ENCODE peak calls at places on chromosomes 1 and 21, in nine cellular contexts. Y is osteocyte, H is neural crest cell, N is PC-9, E is hippocampal formation, U is KG1, Z is nucleus accumbens, M is memory B cell, K is C1 segment of cervical spinal cord. O is an unnamed sample.

GRCh38 chr1:109483658-109484518 is at the start of gene ATXN7L2:
- DNase-seq in H (peak), Z (peak), U (peak), E (peak), Y (peak), N (peak), K (peak), M (peak), O (peak)

GRCh38 chr1:40185951-40186864 is 25.0 kb downstream of the RLF start:
- DNase-seq in N (no peak), U (no peak), H (no peak), K (no peak), M (no peak), Z (no peak), Y (no peak), E (no peak), O (no peak)

GRCh38 chr1:101683561-101683960 is 313.2 kb downstream of the OLFM3 start:
- DNase-seq in M (no peak), H (no peak), Z (no peak), N (no peak), K (no peak), E (no peak), Y (no peak), U (no peak), O (no peak)

GRCh38 chr1:96360036-96360795 is 361.4 kb upstream of the PTBP2 start:
- DNase-seq in M (no peak), E (no peak), Z (no peak), H (no peak), K (no peak), N (no peak), U (no peak), Y (no peak), O (no peak)

GRCh38 chr1:115862406-115862805 is 21.5 kb upstream of the NHLH2 start:
- DNase-seq in E (no peak), M (no peak), Z (no peak), K (no peak), U (no peak), N (no peak), H (no peak), Y (no peak), O (no peak)

GRCh38 chr1:91569411-91570104 is 68.9 kb downstream of the CDC7 start:
- DNase-seq in K (no peak), U (no peak), H (no peak), E (no peak), Y (no peak), M (no peak), Z (no peak), N (peak), O (peak)

GRCh38 chr1:27009601-27010197 is 3.0 kb downstream of the TENT5B start:
- DNase-seq in Z (no peak), M (no peak), Y (no peak), U (no peak), E (no peak), K (no peak), H (no peak), N (peak), O (no peak)

GRCh38 chr1:116811321-116811720 is 57.1 kb downstream of the CD2 start:
- DNase-seq in H (no peak), E (no peak), Y (no peak), M (no peak), U (no peak), K (no peak), Z (no peak), N (no peak), O (no peak)

GRCh38 chr1:3377604-3378279 is 76.7 kb upstream of the ARHGEF16 start:
- DNase-seq in U (no peak), Y (no peak), E (no peak), Z (no peak), H (no peak), N (no peak), M (no peak), K (no peak), O (no peak)

GRCh38 chr1:29711582-29712274 is 475.4 kb downstream of the PTPRU start:
- DNase-seq in E (no peak), Y (no peak), Z (no peak), N (no peak), H (no peak), K (no peak), M (no peak), U (no peak), O (peak)

GRCh38 chr21:44058652-44058964 is 46.5 kb downstream of the TRAPPC10 start:
- DNase-seq in Y (no peak), Z (no peak), K (no peak), E (no peak), M (no peak), U (no peak), H (no peak), N (no peak), O (no peak)

GRCh38 chr1:54227091-54227602 is 27.2 kb downstream of the MRPL37 start:
- DNase-seq in M (no peak), E (no peak), K (no peak), H (no peak), Z (no peak), Y (no peak), N (peak), U (no peak), O (no peak)

GRCh38 chr1:42000781-42001180 is 82.1 kb upstream of the HIVEP3 start:
- DNase-seq in U (no peak), E (no peak), Y (no peak), K (no peak), N (no peak), M (no peak), H (no peak), Z (no peak), O (no peak)

GRCh38 chr1:230392920-230393521 is 33.1 kb downstream of the PGBD5 start:
- DNase-seq in Z (no peak), Y (no peak), E (no peak), U (no peak), K (no peak), H (no peak), N (no peak), M (no peak), O (no peak)

GRCh38 chr1:205263580-205264190 is 35.9 kb downstream of the TMCC2 start:
- DNase-seq in U (no peak), N (no peak), M (no peak), K (no peak), E (no peak), H (no peak), Z (no peak), Y (no peak), O (no peak)

GRCh38 chr21:43209575-43210453 is 41.0 kb downstream of the CRYAA start:
- DNase-seq in M (peak), Z (no peak), E (no peak), H (no peak), N (peak), U (no peak), Y (peak), K (no peak), O (peak)

GRCh38 chr1:226640737-226641136 is 92.2 kb downstream of the STUM start:
- DNase-seq in U (no peak), K (no peak), H (no peak), E (no peak), M (no peak), Z (no peak), N (no peak), Y (no peak), O (no peak)

GRCh38 chr1:155173478-155174333 is at the start of gene TRIM46:
- DNase-seq in N (no peak), K (no peak), E (peak), U (no peak), H (no peak), M (no peak), Z (peak), Y (peak), O (peak)

GRCh38 chr1:85576642-85577420 is 3.7 kb upstream of the CCN1 start:
- DNase-seq in K (peak), U (peak), N (peak), H (peak), M (peak), Y (peak), Z (no peak), E (no peak), O (peak)

GRCh38 chr1:202012544-202013478 is 2.4 kb downstream of the ELF3 start:
- DNase-seq in N (no peak), Z (no peak), E (no peak), H (no peak), K (no peak), M (no peak), U (no peak), Y (no peak), O (no peak)

GRCh38 chr1:218585565-218586184 is 240.5 kb downstream of the TGFB2 start:
- DNase-seq in E (no peak), U (no peak), Z (no peak), Y (peak), N (peak), K (no peak), H (peak), M (no peak), O (no peak)